ENCODE peak calls at places on chromosomes 3 and 15, in six cellular contexts. Q is NCI-H460, K is activated T-helper 1 cell treated with Interleukin-2 at 50 U/mL for 16 hours, G is GM03348, T is T follicular helper cell, W is COLO829. A is an unnamed sample.

GRCh38 chr3:149657458-149657795 is 398 bp downstream of the WWTR1 start:
- DNase-seq in Q (no peak), K (no peak), G (peak), T (no peak), W (peak), A (no peak)

GRCh38 chr15:25783607-25784131 is 79.5 kb downstream of the ATP10A start:
- DNase-seq in Q (no peak), K (peak), G (peak), T (peak), W (peak), A (peak)

GRCh38 chr3:17314171-17314570 is 428.3 kb downstream of the TBC1D5 start:
- DNase-seq in Q (no peak), K (no peak), G (no peak), T (no peak), W (no peak), A (no peak)

GRCh38 chr3:9397911-9398714 is 698 bp downstream of the SETD5 start:
- DNase-seq in Q (no peak), K (no peak), G (peak), T (peak), W (no peak), A (peak)

GRCh38 chr3:190326930-190327329 is 4.7 kb upstream of the CLDN1 start:
- DNase-seq in Q (no peak), K (no peak), G (no peak), T (no peak), W (no peak), A (no peak)

GRCh38 chr15:71660501-71660900 is 149.9 kb upstream of the NR2E3 start:
- DNase-seq in Q (no peak), K (no peak), G (no peak), T (no peak), W (no peak), A (peak)

GRCh38 chr3:104032283-104032682 is 1334.4 kb upstream of the ALCAM start:
- DNase-seq in Q (no peak), K (no peak), G (peak), T (no peak), W (no peak), A (no peak)

GRCh38 chr3:154979327-154979726 is 100.8 kb upstream of the MME start:
- DNase-seq in Q (no peak), K (no peak), G (no peak), T (no peak), W (peak), A (no peak)

GRCh38 chr3:46917257-46917656 is 39.7 kb downstream of the PTH1R start:
- DNase-seq in Q (no peak), K (no peak), G (no peak), T (no peak), W (no peak), A (no peak)

GRCh38 chr3:49646236-49646635 is 27.9 kb upstream of the APEH start:
- DNase-seq in Q (no peak), K (no peak), G (no peak), T (no peak), W (no peak), A (no peak)

GRCh38 chr3:128217702-128218475 is 64.6 kb downstream of the EEFSEC start:
- DNase-seq in Q (peak), K (no peak), G (no peak), T (no peak), W (peak), A (no peak)

GRCh38 chr3:51942603-51943450 is 664 bp downstream of the PARP3 start:
- DNase-seq in Q (peak), K (no peak), G (peak), T (peak), W (peak), A (peak)

GRCh38 chr15:33559207-33559890 is 248.6 kb downstream of the RYR3 start:
- DNase-seq in Q (no peak), K (no peak), G (no peak), T (no peak), W (no peak), A (no peak)

GRCh38 chr3:67381667-67382272 is 272.6 kb downstream of the SUCLG2 start:
- DNase-seq in Q (no peak), K (no peak), G (peak), T (no peak), W (peak), A (no peak)

GRCh38 chr3:171309906-171310359 is 150.3 kb downstream of the TNIK start:
- DNase-seq in Q (no peak), K (no peak), G (peak), T (no peak), W (no peak), A (no peak)

GRCh38 chr15:89556413-89557262 is 18.6 kb upstream of the TICRR start:
- DNase-seq in Q (peak), K (no peak), G (peak), T (peak), W (peak), A (peak)

GRCh38 chr3:100072328-100073048 is 41.8 kb downstream of the FILIP1L start:
- DNase-seq in Q (no peak), K (no peak), G (no peak), T (no peak), W (no peak), A (no peak)